ENCODE peak calls at places on chromosomes 1 and 21, in eight cellular contexts. D is posterior cingulate gyrus; H is hypothalamus; S is stimulated activated CD4-positive, alpha-beta T cell treated with anti-CD3 and anti-CD28 coated beads, TNF-alpha, amount 100 ng/mL, for 4 hours; Y is foreskin keratinocyte; F is activated T-helper 1 cell treated with anti-CD3 and anti-CD28 coated beads, Interleukin-12 subunit alpha, Interleukin-12 subunit beta, Interleukin-2, Interleukin-4 antibody, amounts not matched to agents 30 ng/mL and 10 ng/mL and 1 ng/mL, durations not matched to agents 14 hours and 24 hours and 36 hours; P is GM23338; Z is HuH-7.5. U is an unnamed sample.

GRCh38 chr1:32972814-32973428 is 8.3 kb upstream of the RNF19B start:
- DNase-seq in H (peak; percentile 80), S (no peak), D (peak; percentile 84), Z (peak; percentile 51), F (no peak), P (peak; percentile 93), Y (no peak), U (peak; percentile 52)

GRCh38 chr1:1204425-1204920 is 1.9 kb downstream of the TNFRSF18 start:
- DNase-seq in S (no peak), Y (no peak), P (no peak), Z (no peak), H (no peak), F (no peak), D (no peak), U (no peak)

GRCh38 chr21:23968722-23969647 is 1638.3 kb downstream of the MRPL39 start:
- DNase-seq in P (peak; percentile 84), D (no peak), H (no peak), F (peak; percentile 81), Z (no peak), S (peak; percentile 51), Y (no peak), U (peak; percentile 42)

GRCh38 chr1:246825557-246826175 is 101.5 kb downstream of the SCCPDH start:
- DNase-seq in D (no peak), S (no peak), H (no peak), F (no peak), Y (no peak), P (no peak), Z (no peak), U (no peak)

GRCh38 chr21:42663860-42664535 is 10.6 kb downstream of the PDE9A start:
- DNase-seq in S (no peak), Z (no peak), H (peak; percentile 24), F (no peak), P (no peak), D (no peak), Y (no peak), U (no peak)

GRCh38 chr1:183310753-183311465 is 107.3 kb downstream of the NMNAT2 start:
- DNase-seq in D (no peak), H (no peak), P (no peak), Y (no peak), S (no peak), Z (no peak), F (no peak), U (no peak)

GRCh38 chr1:192627901-192628300 is 8.0 kb upstream of the RGS13 start:
- DNase-seq in P (no peak), D (no peak), F (no peak), Z (no peak), Y (no peak), H (no peak), S (no peak), U (no peak)

GRCh38 chr1:244196890-244197289 is 145.8 kb downstream of the ZBTB18 start:
- DNase-seq in H (no peak), P (no peak), F (no peak), D (no peak), Z (no peak), Y (no peak), S (no peak), U (no peak)

GRCh38 chr1:229011022-229011421 is 259.9 kb upstream of the RAB4A start:
- DNase-seq in Z (no peak), P (no peak), H (no peak), Y (no peak), F (no peak), D (no peak), S (no peak), U (no peak)